ENCODE peak calls at places on chromosomes 1 and 21, in four cellular contexts. Y, E, J and W are unnamed samples.

GRCh38 chr1:115781343-115781742 is 12.8 kb upstream of the CASQ2 start:
- DNase-seq in E (no peak), Y (no peak), J (no peak), W (no peak)

GRCh38 chr1:41078616-41079015 is 57.1 kb upstream of the SLFNL1 start:
- DNase-seq in E (no peak), Y (no peak), J (no peak), W (no peak)

GRCh38 chr1:195744256-195744655 is 864.0 kb downstream of the KCNT2 start:
- DNase-seq in Y (no peak), J (no peak), E (no peak), W (no peak)

GRCh38 chr1:33470495-33471012 is 1.9 kb upstream of the ZSCAN20 start:
- DNase-seq in E (peak), J (peak), Y (peak), W (no peak)

GRCh38 chr1:53517821-53518352 is 58.7 kb downstream of the DMRTB1 start:
- DNase-seq in E (no peak), J (no peak), Y (no peak), W (no peak)

GRCh38 chr1:80566123-80566522 is 1234.6 kb upstream of the ADGRL2 start:
- DNase-seq in J (no peak), Y (no peak), E (no peak), W (no peak)

GRCh38 chr21:25307489-25307888 is 299.8 kb downstream of the MRPL39 start:
- DNase-seq in J (no peak), E (no peak), Y (no peak), W (no peak)

GRCh38 chr1:94989911-94990463 is 63.1 kb upstream of the CNN3 start:
- DNase-seq in Y (no peak), J (no peak), E (no peak), W (no peak)

GRCh38 chr21:37412603-37413360 is 46.2 kb downstream of the DYRK1A start:
- DNase-seq in J (no peak), Y (no peak), E (no peak), W (no peak)

GRCh38 chr1:89711140-89711778 is 78.3 kb downstream of the LRRC8C start:
- DNase-seq in J (no peak), E (no peak), Y (no peak), W (no peak)

GRCh38 chr1:89706700-89707012 is 73.7 kb downstream of the LRRC8C start:
- DNase-seq in E (peak), Y (peak), J (no peak), W (no peak)

GRCh38 chr1:89705901-89706699 is 73.2 kb downstream of the LRRC8C start:
- DNase-seq in J (no peak), Y (no peak), E (no peak), W (no peak)

GRCh38 chr1:89710498-89711139 is 77.7 kb downstream of the LRRC8C start:
- DNase-seq in E (no peak), Y (no peak), J (no peak), W (no peak)

GRCh38 chr1:89708727-89709375 is 75.9 kb downstream of the LRRC8C start:
- DNase-seq in J (no peak), E (no peak), Y (peak), W (no peak)
- H3K27ac ChIP-seq in J (no peak), E (no peak), Y (peak), W (no peak)

GRCh38 chr1:153945795-153946621 is 510 bp downstream of the DENND4B start:
- DNase-seq in Y (peak), E (peak), J (no peak), W (no peak)
- TF ChIP-seq REST in Y (no peak), E (no peak), J (no peak), W (no peak)

GRCh38 chr1:225470210-225470609 is 42.4 kb upstream of the LBR start:
- DNase-seq in Y (no peak), E (no peak), J (no peak), W (no peak)

GRCh38 chr1:225467193-225468020 is 39.6 kb upstream of the LBR start:
- DNase-seq in E (peak), Y (no peak), J (no peak), W (no peak)

GRCh38 chr1:225466848-225467192 is 39.0 kb upstream of the LBR start:
- DNase-seq in Y (no peak), J (no peak), E (no peak), W (no peak)

GRCh38 chr1:225469051-225469450 is 41.2 kb upstream of the LBR start:
- DNase-seq in Y (no peak), J (no peak), E (no peak), W (no peak)

DNA sequence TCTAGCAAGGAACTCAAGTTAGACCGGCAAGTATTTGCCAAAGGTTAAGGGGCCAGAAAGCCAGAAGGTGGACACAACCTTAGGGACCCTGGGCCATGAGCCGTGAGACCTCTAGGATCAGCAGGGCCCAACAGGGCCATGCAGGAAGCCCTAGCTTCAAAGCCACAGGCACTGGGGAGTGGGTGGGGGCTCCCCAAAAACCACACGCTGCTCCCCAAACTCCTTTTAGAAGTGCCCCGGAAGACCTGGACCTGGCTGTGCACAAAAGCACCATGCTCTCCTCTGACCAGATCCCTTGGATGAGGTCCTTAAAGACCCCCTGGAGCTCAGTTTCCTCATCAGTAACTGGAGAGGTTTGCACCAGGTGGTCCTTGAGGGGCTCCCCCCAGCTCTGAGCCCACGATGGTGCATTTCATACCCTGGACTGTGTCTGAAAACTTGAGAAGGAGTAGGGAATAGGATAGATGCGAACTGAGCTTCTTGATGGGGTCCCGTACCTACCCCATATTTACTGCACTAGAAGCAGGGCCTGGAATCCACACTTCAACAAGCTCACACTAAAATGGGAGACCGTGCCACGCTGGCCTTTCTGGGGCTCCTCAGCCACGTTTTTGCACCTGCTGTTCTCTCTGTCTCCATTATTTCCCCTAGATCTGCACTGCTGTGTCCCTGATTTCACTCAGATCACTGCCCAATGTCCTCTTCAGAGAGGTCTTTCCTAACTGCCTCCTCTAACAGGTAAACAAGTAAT is 40.6 kb upstream of the LBR start:
- DNase-seq in E (no peak), J (no peak), Y (no peak), W (no peak)
- H3K4me3 ChIP-seq in E (no peak), J (no peak), Y (no peak), W (no peak)

DNA sequence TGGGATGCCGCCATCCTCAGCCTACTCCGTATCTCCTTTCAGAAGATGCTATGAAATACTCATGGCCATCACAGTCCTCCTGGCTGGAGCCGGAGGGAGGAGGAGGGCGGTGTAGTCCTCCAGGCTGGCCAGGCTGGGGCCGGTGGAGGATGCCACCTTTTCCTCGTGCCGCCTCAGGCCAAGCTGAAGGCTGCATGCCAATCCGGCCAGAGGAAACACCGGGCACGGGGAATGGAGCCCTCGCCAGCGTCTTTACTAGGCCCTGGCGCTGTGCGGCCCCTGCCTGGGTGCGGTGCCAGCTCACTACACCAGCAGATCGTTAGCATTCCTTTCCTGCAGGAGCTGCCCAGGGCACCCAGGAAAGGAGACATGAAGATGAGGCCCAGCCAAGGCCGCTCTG is 70.1 kb downstream of the CASZ1 start:
- DNase-seq in J (no peak), Y (no peak), E (no peak), W (no peak)
- H3K27ac ChIP-seq in J (no peak), Y (no peak), E (no peak), W (peak)

GRCh38 chr1:209073879-209074278 is 509.6 kb upstream of the CAMK1G start:
- DNase-seq in Y (no peak), E (no peak), J (no peak), W (no peak)

GRCh38 chr1:209080170-209080781 is 503.2 kb upstream of the CAMK1G start:
- DNase-seq in E (no peak), Y (no peak), J (no peak), W (no peak)

GRCh38 chr1:209076688-209077087 is 506.8 kb upstream of the CAMK1G start:
- DNase-seq in E (no peak), J (peak), Y (peak), W (peak)

GRCh38 chr1:209072481-209072880 is 511.0 kb upstream of the CAMK1G start:
- DNase-seq in Y (no peak), E (no peak), J (no peak), W (no peak)

DNA sequence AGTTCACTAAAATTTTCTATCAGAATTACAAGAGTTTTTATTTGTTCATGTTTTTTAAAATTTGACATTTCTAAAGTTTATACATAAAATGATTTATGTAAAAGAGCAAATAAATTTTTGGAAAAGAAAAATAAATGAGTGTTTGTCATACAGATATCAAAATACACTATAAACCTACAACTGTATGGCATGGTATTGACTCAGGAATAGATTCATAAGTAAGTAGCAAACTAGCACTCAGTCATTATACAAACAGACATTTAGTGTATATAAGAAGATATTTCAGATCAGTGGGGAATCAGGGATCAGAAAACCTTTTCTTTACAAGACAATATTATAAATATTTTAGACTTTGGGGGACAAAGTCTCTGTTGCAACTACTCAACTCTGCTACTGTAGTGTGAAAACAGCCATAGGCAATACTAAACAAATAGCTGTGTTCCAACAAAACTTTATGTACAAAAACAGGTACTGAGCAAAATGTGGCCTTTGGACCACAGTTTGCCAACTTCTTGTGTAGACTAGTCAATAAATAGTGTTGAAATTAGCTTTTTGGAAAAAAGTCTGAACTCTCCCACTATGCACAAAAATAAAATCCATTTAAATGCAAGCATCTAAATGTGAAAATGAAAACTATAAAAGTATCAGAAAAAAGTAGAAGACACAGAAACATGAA is 508.8 kb upstream of the CAMK1G start:
- DNase-seq in Y (no peak), E (no peak), J (no peak), W (no peak)
- TF ChIP-seq REST in Y (no peak), E (no peak), J (no peak), W (no peak)

DNA sequence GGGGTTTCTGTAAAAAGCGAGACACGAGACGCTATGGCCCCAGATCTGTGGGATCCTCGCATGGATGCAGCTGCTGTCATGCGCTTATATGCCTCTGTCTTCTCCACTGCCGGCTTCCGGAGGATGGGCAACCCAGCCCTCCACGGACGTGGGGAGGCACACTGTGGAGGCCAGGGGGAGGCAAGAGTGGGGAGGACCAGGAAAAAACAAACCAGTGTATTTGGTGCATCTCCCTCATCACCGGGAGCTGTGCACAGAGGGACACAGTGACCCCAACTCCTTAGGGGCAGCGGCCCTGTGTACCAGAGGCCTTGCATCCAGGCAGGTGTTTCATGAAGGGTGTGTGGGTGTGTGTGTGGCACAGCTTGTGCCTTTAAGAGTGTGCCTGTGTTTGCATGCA is 95.0 kb downstream of the AJAP1 start:
- DNase-seq in E (no peak), Y (no peak), J (no peak), W (no peak)
- H3K4me3 ChIP-seq in E (no peak), Y (no peak), J (no peak), W (no peak)

GRCh38 chr21:33125981-33126380 is 56.0 kb downstream of the OLIG1 start:
- DNase-seq in J (no peak), Y (no peak), E (no peak), W (no peak)
- H3K27ac ChIP-seq in J (no peak), Y (no peak), E (no peak), W (no peak)